ENCODE peak calls at places on chromosome 5, in four cellular contexts. Y is dorsolateral prefrontal cortex; K is CD8-positive, alpha-beta memory T cell; G is fibroblast of lung. S is an unnamed sample.

GRCh38 chr5:135089912-135090311 is 55.9 kb upstream of the PITX1 start:
- DNase-seq in Y (no peak), K (no peak), G (no peak), S (no peak)

GRCh38 chr5:77483662-77484061 is 8.5 kb downstream of the WDR41 start:
- DNase-seq in Y (no peak), K (no peak), G (no peak), S (no peak)

GRCh38 chr5:41083306-41083705 is 12.2 kb upstream of the MROH2B start:
- DNase-seq in Y (no peak), K (no peak), G (peak; percentile 7), S (no peak)

GRCh38 chr5:139561655-139562451 is 714 bp downstream of the UBE2D2 start:
- DNase-seq in Y (peak; percentile 52), K (no peak), G (peak; percentile 51), S (peak; percentile 5)

GRCh38 chr5:68415177-68416085 is 199.9 kb downstream of the PIK3R1 start:
- DNase-seq in Y (no peak), K (no peak), G (no peak), S (no peak)

GRCh38 chr5:58325950-58326500 is 133.9 kb downstream of the PLK2 start:
- DNase-seq in Y (no peak), K (no peak), G (no peak), S (no peak)

GRCh38 chr5:154986151-154986550 is 27.4 kb upstream of the KIF4B start:
- DNase-seq in Y (no peak), K (no peak), G (no peak), S (no peak)

GRCh38 chr5:176780951-176781350 is 29.4 kb upstream of the UNC5A start:
- DNase-seq in Y (peak; percentile 42), K (no peak), G (no peak), S (no peak)

GRCh38 chr5:55108651-55109050 is 6.2 kb downstream of the GZMA start:
- DNase-seq in Y (no peak), K (no peak), G (peak; percentile 16), S (no peak)

GRCh38 chr5:132768485-132768868 is 8.6 kb downstream of the SEPTIN8 start:
- DNase-seq in Y (peak; percentile 34), K (no peak), G (no peak), S (no peak)

GRCh38 chr5:67299317-67299716 is 102.7 kb upstream of the CD180 start:
- DNase-seq in Y (no peak), K (no peak), G (peak; percentile 95), S (no peak)

GRCh38 chr5:178319541-178320041 is 87.0 kb upstream of the PHYKPL start:
- DNase-seq in Y (no peak), K (no peak), G (no peak), S (no peak)

GRCh38 chr5:39411051-39411450 is 13.7 kb downstream of the DAB2 start:
- DNase-seq in Y (no peak), K (no peak), G (peak; percentile 76), S (no peak)

GRCh38 chr5:102971693-102972293 is 148.1 kb downstream of the GIN1 start:
- DNase-seq in Y (no peak), K (peak; percentile 7), G (peak; percentile 60), S (no peak)

GRCh38 chr5:32143991-32144636 is 30.0 kb downstream of the GOLPH3 start:
- DNase-seq in Y (no peak), K (no peak), G (peak; percentile 33), S (no peak)

GRCh38 chr5:176663566-176663965 is 16.3 kb downstream of the TSPAN17 start:
- DNase-seq in Y (no peak), K (no peak), G (no peak), S (no peak)

GRCh38 chr5:146339715-146340259 is 1.1 kb downstream of the POU4F3 start:
- DNase-seq in Y (no peak), K (no peak), G (no peak), S (no peak)

GRCh38 chr5:60883229-60883628 is 39.2 kb upstream of the ELOVL7 start:
- DNase-seq in Y (no peak), K (no peak), G (no peak), S (no peak)

GRCh38 chr5:142248853-142249462 is 75.9 kb downstream of the SPRY4 start:
- DNase-seq in Y (no peak), K (no peak), G (peak; percentile 27), S (no peak)

GRCh38 chr5:55853271-55853670 is 2.1 kb downstream of the IL31RA start:
- DNase-seq in Y (no peak), K (no peak), G (no peak), S (no peak)

GRCh38 chr5:176806137-176806536 is 4.2 kb upstream of the UNC5A start:
- DNase-seq in Y (no peak), K (no peak), G (peak; percentile 19), S (no peak)

GRCh38 chr5:39108987-39109386 is 34.8 kb upstream of the RICTOR start:
- DNase-seq in Y (no peak), K (no peak), G (no peak), S (no peak)

GRCh38 chr5:53381-54174 is 38.4 kb upstream of the PLEKHG4B start:
- DNase-seq in Y (no peak), K (no peak), G (peak; percentile 26), S (no peak)

GRCh38 chr5:124963236-124963929 is 216.9 kb upstream of the ZNF608 start:
- DNase-seq in Y (no peak), K (no peak), G (peak; percentile 57), S (no peak)

GRCh38 chr5:102826629-102827028 is 71.5 kb downstream of the PAM start:
- DNase-seq in Y (no peak), K (no peak), G (no peak), S (no peak)

GRCh38 chr5:151670953-151671636 is 15.6 kb downstream of the SPARC start:
- DNase-seq in Y (no peak), K (no peak), G (peak; percentile 53), S (no peak)

GRCh38 chr5:112165897-112166737 is 253.0 kb downstream of the EPB41L4A start:
- DNase-seq in Y (no peak), K (no peak), G (no peak), S (no peak)

GRCh38 chr5:15719784-15720183 is 219.8 kb downstream of the FBXL7 start:
- DNase-seq in Y (no peak), K (no peak), G (no peak), S (no peak)

GRCh38 chr5:110050640-110051345 is 361.1 kb downstream of the MAN2A1 start:
- DNase-seq in Y (no peak), K (no peak), G (no peak), S (no peak)

GRCh38 chr5:141753971-141754713 is 72.1 kb upstream of the ARAP3 start:
- DNase-seq in Y (no peak), K (peak; percentile 2), G (peak; percentile 30), S (no peak)

GRCh38 chr5:97162045-97162444 is 19.6 kb upstream of the LIX1 start:
- DNase-seq in Y (no peak), K (peak; percentile 46), G (peak; percentile 68), S (no peak)

GRCh38 chr5:140317859-140318258 is 15.0 kb upstream of the PFDN1 start:
- DNase-seq in Y (no peak), K (no peak), G (peak; percentile 87), S (no peak)

GRCh38 chr5:18281947-18282557 is 647.8 kb downstream of the TAF11L14 start:
- DNase-seq in Y (no peak), K (no peak), G (peak; percentile 59), S (no peak)

GRCh38 chr5:133514456-133514855 is 97.9 kb downstream of the FSTL4 start:
- DNase-seq in Y (no peak), K (no peak), G (no peak), S (no peak)

GRCh38 chr5:133240425-133241091 is 188.7 kb downstream of the HSPA4 start:
- DNase-seq in Y (no peak), K (no peak), G (peak; percentile 98), S (no peak)

GRCh38 chr5:73955447-73955846 is 329.5 kb downstream of the ARHGEF28 start:
- DNase-seq in Y (peak; percentile 59), K (no peak), G (peak; percentile 42), S (no peak)

GRCh38 chr5:137563301-137563645 is 64.1 kb upstream of the SPOCK1 start:
- DNase-seq in Y (no peak), K (no peak), G (no peak), S (no peak)

GRCh38 chr5:171309526-171310333 is 682 bp downstream of the TLX3 start:
- DNase-seq in Y (no peak), K (no peak), G (no peak), S (no peak)

GRCh38 chr5:157612071-157612476 is 36.5 kb upstream of the ADAM19 start:
- DNase-seq in Y (no peak), K (no peak), G (peak; percentile 67), S (no peak)